ENCODE peak calls at places on chromosomes 13 and 19, in six cellular contexts. X is uterus, S is activated B cell treated with CpG ODN at 0.5 μM for 24 hours, W is neural progenitor cell, G is K562, C is body of pancreas. I is an unnamed sample.

GRCh38 chr13:25494708-25495411 is 123.1 kb downstream of the ATP8A2 start:
- DNase-seq in S (no peak), W (no peak), G (peak), X (no peak), C (no peak), I (no peak)

GRCh38 chr19:7554990-7555864 is 19.7 kb downstream of the PNPLA6 start:
- DNase-seq in G (peak), W (peak), S (no peak), X (no peak), C (no peak), I (peak)

GRCh38 chr13:49256841-49257240 is 9.1 kb downstream of the CDADC1 start:
- DNase-seq in S (no peak), G (no peak), X (no peak), C (no peak), W (no peak), I (no peak)

GRCh38 chr13:27953671-27954405 is 15.3 kb downstream of the CDX2 start:
- DNase-seq in S (peak), C (peak), W (peak), G (peak), X (peak), I (peak)

GRCh38 chr19:30084390-30084819 is 142.4 kb downstream of the URI1 start:
- DNase-seq in W (no peak), X (no peak), S (no peak), G (no peak), C (no peak), I (no peak)

GRCh38 chr19:7699422-7700127 is 2.4 kb downstream of the FCER2 start:
- DNase-seq in S (no peak), G (peak), X (no peak), W (no peak), C (no peak), I (peak)

GRCh38 chr19:35713904-35714440 is 3.8 kb upstream of the KMT2B start:
- DNase-seq in G (no peak), C (no peak), S (no peak), X (no peak), W (no peak), I (no peak)

GRCh38 chr19:36891768-36892357 is 24.2 kb downstream of the ZNF829 start:
- DNase-seq in W (no peak), S (no peak), G (no peak), X (no peak), C (no peak), I (no peak)

GRCh38 chr13:113535381-113535781 is 44.9 kb upstream of the DCUN1D2 start:
- DNase-seq in C (no peak), G (no peak), X (no peak), S (no peak), W (no peak), I (no peak)

GRCh38 chr19:2791440-2791839 is 6.1 kb downstream of the THOP1 start:
- DNase-seq in W (no peak), C (no peak), X (no peak), G (no peak), S (no peak), I (no peak)

GRCh38 chr13:106520205-106521004 is 15.1 kb downstream of the EFNB2 start:
- DNase-seq in S (no peak), W (peak), G (no peak), X (no peak), C (no peak), I (no peak)

GRCh38 chr13:60268203-60268555 is 104.5 kb upstream of the DIAPH3 start:
- DNase-seq in W (no peak), C (no peak), S (no peak), X (no peak), G (no peak), I (no peak)

GRCh38 chr13:75675421-75675820 is 39.3 kb downstream of the LMO7 start:
- DNase-seq in G (no peak), C (no peak), S (no peak), X (no peak), W (no peak), I (no peak)

GRCh38 chr19:30358821-30359580 is 13.2 kb upstream of the ZNF536 start:
- DNase-seq in X (no peak), W (no peak), G (no peak), C (no peak), S (no peak), I (no peak)

GRCh38 chr13:112859817-112860190 is 109.2 kb upstream of the MCF2L start:
- DNase-seq in X (peak), W (no peak), S (no peak), G (no peak), C (no peak), I (no peak)

GRCh38 chr13:74675185-74675584 is 541.0 kb upstream of the KLF12 start:
- DNase-seq in G (no peak), W (no peak), X (no peak), S (no peak), C (no peak), I (no peak)

GRCh38 chr19:5114713-5115112 is 145.8 kb downstream of the KDM4B start:
- DNase-seq in X (no peak), C (peak), W (no peak), S (no peak), G (no peak), I (no peak)

GRCh38 chr13:95087746-95088305 is 213.4 kb downstream of the ABCC4 start:
- DNase-seq in G (no peak), X (no peak), S (no peak), W (no peak), C (no peak), I (no peak)

GRCh38 chr13:91154553-91154952 is 192.9 kb upstream of the MIR17HG start:
- DNase-seq in X (no peak), G (no peak), S (no peak), C (no peak), W (no peak), I (no peak)

GRCh38 chr13:48185018-48185417 is 48.0 kb upstream of the ITM2B start:
- DNase-seq in W (no peak), C (no peak), S (no peak), G (no peak), X (no peak), I (no peak)

GRCh38 chr19:11849264-11849615 is 714 bp downstream of the ZNF439 start:
- DNase-seq in X (no peak), W (no peak), S (peak), G (no peak), C (no peak), I (peak)

GRCh38 chr13:93226623-93227279 is at the start of gene GPC6:
- DNase-seq in S (no peak), X (no peak), W (peak), G (peak), C (peak), I (no peak)

GRCh38 chr13:98664047-98664446 is 87.1 kb upstream of the STK24 start:
- DNase-seq in S (no peak), G (no peak), W (no peak), C (no peak), X (no peak), I (peak)

GRCh38 chr19:17527326-17527725 is 15.9 kb downstream of the PGLS start:
- DNase-seq in G (no peak), S (no peak), W (no peak), X (no peak), C (no peak), I (no peak)

GRCh38 chr19:10784257-10784656 is 51.8 kb downstream of the TMED1 start:
- DNase-seq in S (no peak), G (no peak), X (no peak), W (no peak), C (no peak), I (no peak)

GRCh38 chr19:13764101-13764807 is at the start of gene MRI1:
- DNase-seq in S (peak), G (peak), C (peak), W (peak), X (peak), I (peak)

DNA sequence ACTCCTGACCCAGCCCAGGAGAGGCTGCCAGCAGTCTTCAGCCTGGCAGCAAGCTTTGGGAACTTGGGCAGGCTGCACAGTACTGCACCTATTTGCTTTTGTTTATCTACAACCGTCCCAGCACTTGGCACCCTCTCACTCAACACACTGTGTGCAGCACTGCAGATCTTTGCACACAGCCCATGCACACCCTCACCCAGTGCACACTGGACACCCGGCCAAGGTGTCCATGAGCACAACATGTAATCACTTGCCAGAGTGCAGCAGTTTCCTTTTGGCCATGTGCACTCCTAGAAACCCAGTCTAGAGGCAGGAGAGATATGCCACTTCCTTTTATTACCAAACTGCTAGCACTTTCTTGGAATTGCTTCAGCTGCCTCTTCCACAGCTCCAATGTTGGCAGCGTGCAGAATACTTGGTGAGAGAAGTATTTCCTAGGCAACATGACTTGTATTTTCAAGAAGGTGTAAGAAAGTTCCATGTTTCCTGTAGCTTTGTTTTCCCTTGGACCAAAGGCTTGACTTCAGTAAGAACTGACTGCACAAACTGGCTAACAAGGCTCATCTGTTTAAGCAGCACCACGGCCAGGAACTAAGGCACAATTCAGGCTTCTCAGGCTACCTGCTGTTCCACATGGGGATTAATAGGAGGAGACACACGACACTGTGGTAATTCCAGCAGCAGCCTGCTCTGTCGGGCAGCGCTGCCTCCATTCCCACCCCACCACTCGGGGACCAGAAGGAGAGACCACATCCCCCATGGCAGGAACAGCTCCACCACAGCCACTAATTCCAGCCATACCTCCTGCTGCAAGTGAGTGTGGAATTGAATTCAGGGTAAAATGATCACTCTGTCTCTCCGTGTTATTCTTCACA is 15.3 kb downstream of the ATP7B start:
- DNase-seq in C (peak), S (no peak), G (peak), W (peak), X (no peak), I (no peak)
- TF ChIP-seq CTCF in C (no peak), S (no peak), G (peak), W (no peak), X (no peak), I (no peak)

GRCh38 chr19:44822670-44823372 is 13.9 kb downstream of the BCAM start:
- DNase-seq in G (no peak), S (no peak), X (no peak), C (peak), W (peak), I (no peak)

GRCh38 chr19:44819246-44819832 is 10.4 kb downstream of the BCAM start:
- DNase-seq in C (no peak), X (no peak), W (no peak), G (peak), S (no peak), I (no peak)

GRCh38 chr19:44822177-44822576 is 13.3 kb downstream of the BCAM start:
- DNase-seq in S (no peak), G (no peak), C (no peak), X (no peak), W (no peak), I (no peak)

GRCh38 chr19:44823373-44823698 is 14.4 kb downstream of the BCAM start:
- DNase-seq in C (no peak), S (no peak), W (no peak), X (no peak), G (no peak), I (no peak)

GRCh38 chr19:44820648-44821609 is 12.0 kb downstream of the BCAM start:
- DNase-seq in S (no peak), X (peak), C (no peak), G (peak), W (no peak), I (no peak)
- TF ChIP-seq CTCF in S (no peak), X (no peak), C (no peak), G (no peak), W (no peak), I (no peak)

GRCh38 chr19:680287-681028 is 4.3 kb downstream of the FSTL3 start:
- DNase-seq in C (peak), G (peak), X (peak), S (peak), W (peak), I (peak)
- TF ChIP-seq CTCF in C (peak), G (no peak), X (peak), S (no peak), W (peak), I (no peak)

GRCh38 chr13:102571075-102571474 is 25.7 kb upstream of the TPP2 start:
- DNase-seq in C (no peak), G (no peak), X (no peak), W (no peak), S (no peak), I (no peak)
- TF ChIP-seq CTCF in C (no peak), G (no peak), X (no peak), W (peak), S (no peak), I (no peak)

DNA sequence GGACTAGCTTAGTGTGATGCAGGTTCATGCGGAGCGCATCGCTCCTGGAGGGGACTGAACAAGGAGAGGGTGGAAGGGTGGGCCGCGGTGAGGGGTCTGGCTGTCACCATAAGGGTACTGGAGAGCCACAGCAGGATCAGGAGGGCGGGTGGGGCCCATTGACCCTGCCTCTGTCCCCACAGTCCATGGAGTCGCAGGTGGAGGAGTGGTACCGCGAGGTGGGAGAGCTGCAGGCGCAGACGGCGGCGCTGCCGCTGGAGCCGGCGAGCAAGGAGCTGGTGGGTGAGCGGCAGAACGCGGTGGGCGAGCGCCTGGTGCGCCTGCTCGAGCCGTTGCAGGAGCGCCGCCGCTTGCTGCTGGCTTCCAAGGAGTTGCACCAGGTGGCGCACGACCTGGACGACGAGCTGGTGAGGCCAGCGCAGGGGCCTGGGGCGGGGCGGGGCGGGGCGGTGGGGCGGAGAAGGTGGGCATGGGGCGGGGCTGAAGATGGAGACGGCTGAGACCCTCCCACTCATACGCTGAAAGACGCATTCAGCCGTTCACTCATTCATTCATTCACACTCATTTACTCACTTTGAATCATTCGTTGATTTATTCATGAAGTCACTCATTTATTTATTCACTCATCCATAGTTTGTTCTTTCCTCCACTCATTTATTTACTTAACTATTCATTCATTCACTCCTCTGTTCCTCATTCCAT is 27.5 kb upstream of the SHKBP1 start:
- DNase-seq in S (peak), C (peak), G (peak), W (peak), X (peak), I (peak)
- TF ChIP-seq CTCF in S (no peak), C (peak), G (peak), W (peak), X (peak), I (peak)

GRCh38 chr19:38714354-38714778 is 29.9 kb downstream of the CAPN12 start:
- DNase-seq in W (no peak), S (no peak), G (no peak), C (peak), X (no peak), I (no peak)
- TF ChIP-seq CTCF in W (no peak), S (no peak), G (no peak), C (no peak), X (no peak), I (no peak)